ENCODE peak calls at places on chromosomes 12 and 14, in four cellular contexts. C is K562, L is GM12878, D is HepG2. T is an unnamed sample.

GRCh38 chr14:55255979-55256378 is 15.2 kb upstream of the FBXO34 start:
- DNase-seq in C (no peak), L (no peak), D (no peak), T (no peak)

GRCh38 chr14:44494125-44494524 is 13.0 kb downstream of the FSCB start:
- DNase-seq in C (no peak), L (no peak), D (no peak), T (no peak)

GRCh38 chr12:102479984-102480383 is 379 bp downstream of the IGF1 start:
- DNase-seq in C (no peak), L (no peak), D (no peak), T (no peak)

GRCh38 chr12:95057431-95057830 is 16.0 kb downstream of the NR2C1 start:
- DNase-seq in C (no peak), L (no peak), D (no peak), T (no peak)

GRCh38 chr12:76031414-76032042 is at the start of gene PHLDA1:
- DNase-seq in C (peak; percentile 85), L (peak; percentile 79), D (peak; percentile 91), T (peak; percentile 88)

GRCh38 chr14:26765768-26766550 is 168.1 kb upstream of the NOVA1 start:
- DNase-seq in C (no peak), L (no peak), D (no peak), T (no peak)

GRCh38 chr12:14958361-14959125 is 2.9 kb downstream of the ARHGDIB start:
- DNase-seq in C (no peak), L (no peak), D (no peak), T (no peak)

GRCh38 chr14:24437020-24437735 is 5.4 kb downstream of the SDR39U1 start:
- DNase-seq in C (no peak), L (no peak), D (no peak), T (no peak)

GRCh38 chr12:53712059-53712643 is 15.1 kb downstream of the CALCOCO1 start:
- DNase-seq in C (no peak), L (no peak), D (no peak), T (no peak)

GRCh38 chr14:55129428-55130193 is 559 bp downstream of the LGALS3 start:
- DNase-seq in C (peak; percentile 17), L (no peak), D (peak; percentile 29), T (peak; percentile 81)

GRCh38 chr14:91138511-91139359 is 24.9 kb downstream of the DGLUCY start:
- DNase-seq in C (peak; percentile 40), L (no peak), D (peak; percentile 40), T (no peak)

GRCh38 chr14:58772814-58773620 is 135.3 kb downstream of the DACT1 start:
- DNase-seq in C (no peak), L (no peak), D (no peak), T (no peak)

DNA sequence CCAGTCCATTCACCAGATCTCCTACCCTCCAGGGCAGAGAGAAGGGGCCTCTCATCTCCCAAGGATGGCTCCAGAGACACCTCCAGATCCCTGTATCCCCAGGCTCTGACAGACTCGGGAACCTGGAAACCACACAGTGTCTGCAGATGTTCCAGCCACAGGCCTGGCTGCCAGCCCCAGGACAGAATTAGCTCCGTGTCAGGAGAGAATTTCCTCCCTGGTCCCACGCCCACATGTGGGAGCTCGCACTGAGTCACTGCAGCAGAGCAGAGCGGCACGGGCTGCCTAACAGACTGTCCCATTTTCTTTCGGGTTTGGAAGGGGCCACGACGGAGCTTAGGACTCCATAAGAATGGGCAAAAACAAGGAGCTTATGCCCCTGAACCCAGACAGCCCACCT is 33.6 kb downstream of the CMKLR1 start:
- DNase-seq in C (no peak), L (no peak), D (no peak), T (peak; percentile 70)
- TF ChIP-seq YY1 in C (no peak), L (no peak), D (no peak), T (no peak)

GRCh38 chr12:1815814-1816729 is 4.3 kb upstream of the LRTM2 start:
- DNase-seq in C (no peak), L (no peak), D (peak; percentile 48), T (peak; percentile 43)
- TF ChIP-seq REST in C (no peak), L (no peak), D (no peak), T (no peak)

GRCh38 chr12:104873374-104873773 is 84.7 kb downstream of the SLC41A2 start:
- DNase-seq in C (no peak), L (no peak), D (no peak), T (no peak)

GRCh38 chr12:104877107-104877705 is 80.9 kb downstream of the SLC41A2 start:
- DNase-seq in C (no peak), L (no peak), D (no peak), T (peak; percentile 51)
- TF ChIP-seq MXI1 in C (no peak), L (no peak), D (no peak), T (no peak)

DNA sequence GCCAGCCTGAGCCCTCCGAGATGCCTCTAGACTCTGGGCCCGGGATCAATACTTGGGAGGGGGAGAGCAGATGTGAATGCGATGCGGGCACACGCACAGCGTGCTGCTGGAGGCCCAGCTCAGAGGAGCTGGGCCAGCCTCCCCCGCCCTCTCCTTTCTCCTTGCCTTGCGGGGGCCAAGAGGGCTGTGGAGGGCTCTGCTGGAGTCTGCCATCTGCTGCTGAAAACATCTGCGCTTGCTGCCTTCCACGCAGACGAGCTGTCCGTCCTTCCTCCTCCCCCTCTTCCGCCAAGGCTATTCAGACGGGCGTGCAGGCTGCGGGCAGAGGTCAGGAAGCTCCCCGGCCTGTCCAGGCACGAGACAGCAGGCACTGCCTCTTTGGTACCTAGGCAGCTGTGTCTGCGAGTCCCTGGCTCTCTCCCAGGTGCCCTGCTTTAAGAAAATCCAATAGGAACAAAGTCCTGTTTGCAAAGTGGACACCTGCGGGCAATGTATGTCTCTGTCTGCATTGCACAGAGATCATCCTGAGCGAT is 75.2 kb downstream of the SPRING1 start:
- DNase-seq in C (no peak), L (no peak), D (peak; percentile 52), T (peak; percentile 22)
- TF ChIP-seq YY1 in C (no peak), L (no peak), D (no peak), T (no peak)

GRCh38 chr12:124543052-124543590 is 24.3 kb downstream of the NCOR2 start:
- DNase-seq in C (no peak), L (no peak), D (no peak), T (peak; percentile 86)
- TF ChIP-seq REST in C (no peak), L (no peak), D (no peak), T (no peak)

DNA sequence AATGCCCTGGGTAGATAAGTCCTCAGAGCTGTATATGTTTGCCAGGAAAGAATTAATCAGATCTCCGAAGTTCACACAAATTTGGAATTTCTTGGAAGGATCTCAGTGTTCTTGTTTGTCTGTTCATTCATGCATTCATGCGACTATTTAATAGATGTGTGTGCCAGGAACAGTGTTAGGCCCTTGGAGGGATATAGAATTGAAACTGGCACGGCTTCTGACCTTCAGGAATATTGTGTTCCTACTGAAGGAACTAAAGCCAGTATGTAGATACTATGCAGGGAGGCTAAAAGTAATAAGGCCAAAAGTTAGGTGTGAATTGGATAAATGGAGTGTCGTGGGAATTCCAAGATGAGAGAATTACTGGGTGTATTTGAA is 166.0 kb upstream of the NOS1 start:
- DNase-seq in C (no peak), L (no peak), D (no peak), T (no peak)
- TF ChIP-seq MXI1 in C (no peak), L (no peak), D (no peak), T (no peak)